ENCODE peak calls at places on chromosomes 6 and 20, in nine cellular contexts. R is BJ; F is PC-3; H is CD8-positive, alpha-beta T cell; J is thoracic aorta; S is iPS DF 6.9; G is ovary; M is OCI-LY7; T is NT2/D1. I is an unnamed sample. For H3K36me3, the result is how much of the 10 kb centered on the place peaks cover.

GRCh38 chr20:39607124-39607523 is 645.0 kb downstream of the DHX35 start:
- DNase-seq in J (no peak), S (no peak), M (no peak), G (no peak), R (no peak), H (no peak), T (no peak), F (no peak), I (no peak)

GRCh38 chr6:165920896-165921671 is 246.6 kb downstream of the TBXT start:
- DNase-seq in J (no peak), H (no peak), G (peak), T (no peak), M (no peak), F (no peak), S (no peak), R (no peak), I (no peak)

GRCh38 chr6:15531973-15532372 is 130.9 kb downstream of the DTNBP1 start:
- DNase-seq in J (no peak), G (no peak), M (no peak), H (no peak), T (no peak), F (no peak), S (no peak), R (no peak), I (no peak)

GRCh38 chr20:63831696-63832686 is 927 bp upstream of the ZBTB46 start:
- DNase-seq in S (no peak), H (no peak), R (no peak), F (no peak), M (no peak), J (no peak), G (peak), T (no peak), I (no peak)

GRCh38 chr20:6845141-6845540 is 77.7 kb downstream of the BMP2 start:
- DNase-seq in H (no peak), T (no peak), F (no peak), J (no peak), R (no peak), M (no peak), S (no peak), G (no peak), I (no peak)

GRCh38 chr6:144630857-144631256 is 345.7 kb downstream of the UTRN start:
- DNase-seq in M (no peak), G (no peak), R (no peak), H (no peak), T (no peak), F (no peak), S (no peak), J (no peak), I (no peak)

GRCh38 chr6:131379951-131380350 is 193.1 kb upstream of the ARG1 start:
- DNase-seq in J (no peak), S (no peak), G (no peak), H (no peak), T (no peak), M (no peak), R (peak), F (peak), I (no peak)

GRCh38 chr6:6919173-6919572 is 188.6 kb upstream of the RREB1 start:
- DNase-seq in M (no peak), F (peak), S (no peak), T (no peak), R (no peak), H (no peak), G (no peak), J (no peak), I (no peak)

GRCh38 chr20:58622671-58623578 is 28.2 kb upstream of the STX16 start:
- DNase-seq in F (no peak), G (no peak), M (no peak), J (no peak), T (no peak), R (no peak), H (no peak), S (no peak), I (no peak)

GRCh38 chr20:57313230-57313629 is 16.4 kb upstream of the SPO11 start:
- DNase-seq in M (no peak), T (no peak), S (no peak), H (no peak), R (no peak), G (no peak), F (no peak), J (no peak), I (no peak)

DNA sequence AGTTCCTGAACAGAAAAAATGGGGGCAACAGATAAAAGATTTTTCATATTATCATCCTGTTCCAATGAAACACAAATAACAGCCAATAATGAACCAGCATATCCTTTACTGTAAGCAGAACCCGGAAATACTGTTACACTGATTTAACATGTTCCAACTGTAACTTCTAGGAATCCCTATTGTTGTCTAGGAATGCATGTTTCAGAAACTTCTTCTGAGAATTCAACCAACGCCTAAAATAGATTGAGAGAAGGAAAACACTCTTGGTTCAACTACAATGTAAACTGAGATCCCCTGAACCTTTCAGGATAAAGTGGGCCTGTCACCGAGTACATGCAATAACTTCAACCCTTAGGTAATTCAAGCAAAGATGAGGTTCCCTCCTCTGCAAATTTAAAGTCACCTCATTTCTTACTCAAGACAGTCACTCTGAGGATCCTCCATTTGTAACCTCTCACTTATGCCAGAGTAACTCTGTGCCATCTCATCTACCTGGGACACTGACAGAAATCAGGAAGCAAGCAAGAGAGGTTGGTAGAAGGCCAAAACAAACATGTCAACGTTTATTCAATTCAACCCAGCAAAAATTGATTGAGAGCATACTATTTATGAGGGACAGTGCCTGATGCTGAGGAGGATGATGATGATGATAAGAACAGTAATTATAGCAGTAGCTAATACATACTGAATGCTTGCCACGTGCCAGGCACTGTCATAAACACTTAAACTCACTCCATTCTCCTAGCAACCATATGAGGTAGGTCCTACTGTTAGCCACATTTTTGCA is 14.1 kb downstream of the UBE3D start:
- DNase-seq in F (peak), S (no peak), J (no peak), H (no peak), T (no peak), M (no peak), R (no peak), G (no peak), I (no peak)
- H3K36me3 ChIP-seq in F (under half), S (under half), J (under half), H (under half), T (under half), M (under half), R (under half), G (under half), I (under half)

GRCh38 chr6:10838794-10839333 is 525 bp upstream of the MAK start:
- DNase-seq in R (no peak), H (no peak), S (no peak), M (peak), J (no peak), G (no peak), F (no peak), T (no peak), I (no peak)
- H3K36me3 ChIP-seq in R (under half), H (under half), S (under half), M (under half), J (under half), G (under half), F (under half), T (under half), I (under half)

GRCh38 chr6:158815379-158815724 is 3.8 kb downstream of the EZR start:
- DNase-seq in F (no peak), H (no peak), J (no peak), T (no peak), S (no peak), M (no peak), R (no peak), G (no peak), I (no peak)

GRCh38 chr6:158817298-158818007 is 1.7 kb downstream of the EZR start:
- DNase-seq in R (no peak), M (peak), T (no peak), G (peak), H (no peak), S (no peak), J (no peak), F (no peak), I (peak)

GRCh38 chr6:158818008-158818579 is 1.1 kb downstream of the EZR start:
- DNase-seq in J (peak), T (peak), S (no peak), G (peak), M (peak), F (peak), R (no peak), H (peak), I (peak)

GRCh38 chr6:158815915-158816314 is 3.3 kb downstream of the EZR start:
- DNase-seq in T (no peak), G (no peak), R (no peak), F (no peak), H (no peak), S (no peak), M (no peak), J (no peak), I (no peak)

GRCh38 chr6:158816329-158816728 is 2.8 kb downstream of the EZR start:
- DNase-seq in S (no peak), T (no peak), F (peak), J (no peak), G (no peak), H (no peak), R (no peak), M (peak), I (peak)
- H3K36me3 ChIP-seq in S (under half), T (half or more), F (half or more), J (under half), G (under half), H (under half), R (under half), M (half or more), I (half or more)

DNA sequence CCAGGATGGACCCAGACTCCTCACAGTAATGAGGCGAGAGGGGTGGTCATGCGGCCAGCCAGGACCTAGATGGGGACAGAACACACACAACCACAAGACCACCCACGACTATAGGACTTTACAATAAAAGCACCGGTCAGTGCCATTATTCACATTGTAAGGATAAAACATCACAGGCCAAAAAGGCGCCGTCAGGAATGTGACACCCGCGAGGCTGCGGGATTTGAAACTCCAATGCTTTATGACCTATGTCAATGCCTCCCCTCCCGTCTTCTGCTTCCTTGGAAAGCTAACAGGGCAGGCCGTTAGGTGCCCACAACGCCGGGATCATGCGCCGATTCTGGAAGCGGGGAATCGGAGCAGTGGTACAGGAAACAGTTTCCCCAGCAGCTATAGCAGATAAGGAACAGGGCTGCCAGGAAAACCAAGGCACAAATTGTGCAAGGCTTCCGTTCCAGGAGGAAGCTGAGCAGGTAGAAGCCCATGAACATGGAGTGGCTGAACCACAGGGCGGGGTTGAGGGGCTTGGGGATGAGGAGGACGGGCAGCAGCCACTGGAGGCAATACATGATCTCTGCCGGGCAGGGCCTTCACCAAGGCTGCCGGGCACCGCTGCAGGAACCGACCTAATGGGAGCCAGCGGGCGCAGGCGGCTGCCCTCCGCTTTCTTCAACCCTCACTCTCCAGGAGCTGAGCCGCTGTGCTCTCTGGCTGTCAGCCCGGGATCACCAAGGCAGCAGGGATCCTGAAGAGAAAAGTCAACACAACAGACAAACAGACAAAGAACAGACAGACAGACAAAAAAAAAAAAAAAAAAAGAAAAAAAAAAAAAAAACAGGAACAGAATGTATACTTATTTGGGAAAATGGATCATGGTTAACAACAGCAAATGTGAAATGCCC is 2.2 kb upstream of the NNAT start:
- DNase-seq in S (no peak), G (no peak), F (no peak), J (no peak), H (no peak), T (no peak), M (no peak), R (no peak), I (no peak)
- H3K36me3 ChIP-seq in S (under half), G (under half), F (under half), J (under half), H (under half), T (half or more), M (under half), R (under half), I (under half)

GRCh38 chr20:49115565-49115964 is 69.5 kb downstream of the CSE1L start:
- DNase-seq in M (no peak), F (no peak), R (no peak), J (no peak), T (no peak), G (peak), S (no peak), H (no peak), I (no peak)
- H3K36me3 ChIP-seq in M (half or more), F (half or more), R (under half), J (half or more), T (half or more), G (under half), S (under half), H (half or more), I (half or more)

GRCh38 chr6:30714263-30714662 is 2.8 kb downstream of the MDC1 start:
- DNase-seq in J (no peak), S (no peak), R (no peak), T (no peak), G (no peak), M (no peak), F (no peak), H (no peak), I (no peak)

GRCh38 chr6:30709101-30709868 is 7.8 kb downstream of the MDC1 start:
- DNase-seq in M (no peak), J (no peak), T (no peak), S (no peak), G (no peak), R (no peak), F (no peak), H (no peak), I (no peak)

GRCh38 chr6:30707281-30707850 is 9.7 kb downstream of the MDC1 start:
- DNase-seq in T (no peak), G (no peak), J (no peak), M (no peak), F (no peak), S (no peak), H (no peak), R (no peak), I (no peak)

GRCh38 chr6:30712441-30712840 is 4.6 kb downstream of the MDC1 start:
- DNase-seq in M (no peak), G (no peak), T (no peak), H (no peak), J (no peak), F (no peak), S (no peak), R (no peak), I (no peak)

GRCh38 chr6:30711758-30712380 is 5.2 kb downstream of the MDC1 start:
- DNase-seq in T (no peak), H (no peak), M (no peak), J (no peak), F (no peak), G (no peak), R (no peak), S (no peak), I (no peak)
- H3K36me3 ChIP-seq in T (half or more), H (under half), M (half or more), J (half or more), F (under half), G (under half), R (under half), S (under half), I (half or more)

GRCh38 chr6:112667427-112667826 is 320.3 kb downstream of the RFPL4B start:
- DNase-seq in J (no peak), M (no peak), H (no peak), S (no peak), R (no peak), G (no peak), F (no peak), T (no peak), I (no peak)

GRCh38 chr6:112665815-112666214 is 318.7 kb downstream of the RFPL4B start:
- DNase-seq in F (peak), T (no peak), R (peak), G (no peak), S (no peak), H (no peak), J (no peak), M (no peak), I (no peak)

GRCh38 chr6:112663705-112664104 is 316.6 kb downstream of the RFPL4B start:
- DNase-seq in H (no peak), J (no peak), T (no peak), G (no peak), S (no peak), R (no peak), F (peak), M (no peak), I (no peak)

GRCh38 chr6:112660626-112661025 is 313.5 kb downstream of the RFPL4B start:
- DNase-seq in H (no peak), R (no peak), T (no peak), J (no peak), M (no peak), G (no peak), F (no peak), S (no peak), I (no peak)

GRCh38 chr6:112665114-112665513 is 318.0 kb downstream of the RFPL4B start:
- DNase-seq in G (no peak), J (no peak), H (no peak), F (peak), S (no peak), R (no peak), M (no peak), T (no peak), I (no peak)
- H3K36me3 ChIP-seq in G (under half), J (under half), H (under half), F (under half), S (under half), R (under half), M (under half), T (under half), I (under half)

DNA sequence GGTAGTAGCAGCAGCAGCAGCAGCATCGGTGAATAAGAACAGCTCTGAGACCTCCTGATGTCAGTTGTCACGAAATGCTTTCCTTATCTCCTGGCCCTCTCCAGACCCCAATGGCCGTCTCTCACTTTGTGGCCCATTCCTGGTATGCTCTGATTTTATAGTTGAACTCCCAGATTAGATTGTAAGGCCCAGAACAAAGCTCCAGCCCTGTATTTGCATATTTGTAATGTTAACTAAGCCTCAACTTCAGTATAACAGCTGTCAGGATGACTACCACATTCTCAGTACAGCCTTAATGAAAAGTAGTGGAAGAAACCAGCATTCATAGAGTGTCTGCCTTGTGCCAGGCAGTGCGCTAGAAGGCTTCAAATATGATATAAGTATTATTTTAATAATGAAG is 180.9 kb downstream of the SASH1 start:
- DNase-seq in T (no peak), R (no peak), S (no peak), J (no peak), H (no peak), M (no peak), F (no peak), G (no peak), I (no peak)
- H3K36me3 ChIP-seq in T (under half), R (under half), S (under half), J (under half), H (under half), M (under half), F (under half), G (under half), I (under half)

DNA sequence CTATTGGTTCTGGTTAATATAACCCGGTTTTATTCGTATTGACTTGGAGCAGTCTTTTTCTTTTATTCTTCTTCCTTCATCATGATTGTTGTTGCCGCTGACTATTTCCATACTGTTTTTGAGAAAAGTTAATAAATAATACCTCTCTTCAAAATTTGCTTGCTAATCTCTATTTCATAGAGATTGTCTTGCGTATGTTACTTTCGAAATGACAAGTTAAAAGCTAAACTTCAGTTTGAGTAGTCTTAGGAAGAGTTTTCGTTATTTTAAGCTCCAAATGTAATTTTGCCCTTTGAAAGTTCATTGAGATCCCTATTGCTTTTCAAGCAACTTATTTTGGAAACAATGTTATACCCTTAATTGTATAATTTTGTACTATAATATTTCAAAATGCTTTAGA is 36.4 kb downstream of the DCBLD1 start:
- DNase-seq in R (no peak), M (no peak), J (no peak), T (no peak), S (no peak), G (no peak), F (no peak), H (no peak), I (no peak)
- H3K36me3 ChIP-seq in R (under half), M (under half), J (under half), T (under half), S (under half), G (under half), F (under half), H (under half), I (under half)

DNA sequence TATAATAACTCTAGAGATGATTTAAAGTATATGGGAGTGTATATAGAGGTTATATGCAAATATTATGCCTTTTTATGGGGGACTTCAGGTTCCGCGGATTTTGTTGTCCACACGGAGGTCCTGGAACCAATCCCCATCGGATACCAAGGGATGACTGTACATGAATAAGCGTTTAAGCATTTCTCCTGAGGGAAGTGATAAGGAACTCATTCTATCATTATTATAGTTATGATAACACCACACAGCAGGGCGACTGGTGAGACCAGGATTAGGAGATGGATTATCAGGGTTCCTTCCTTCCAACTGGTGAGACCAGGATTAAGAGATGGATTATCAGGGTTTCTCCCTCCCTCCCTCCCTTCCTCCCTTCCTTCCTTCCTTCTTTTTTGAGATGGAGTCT is 6.6 kb downstream of the ECI2 start:
- DNase-seq in R (no peak), F (peak), G (no peak), J (no peak), H (no peak), S (no peak), T (no peak), M (no peak), I (no peak)
- H3K36me3 ChIP-seq in R (under half), F (half or more), G (under half), J (under half), H (half or more), S (under half), T (half or more), M (half or more), I (half or more)

I was measured in HAP-1.